ENCODE peak calls at places on chromosomes 5 and 9, in five cellular contexts. D, M, C, O and T are unnamed samples.

GRCh38 chr5:31759925-31760324 is 121.0 kb downstream of the PDZD2 start:
- DNase-seq in D (no peak), M (no peak), C (no peak), O (no peak), T (no peak)

GRCh38 chr5:61332369-61332745 is 299 bp downstream of the ZSWIM6 start:
- DNase-seq in D (peak; percentile 46), M (peak; percentile 81), C (peak; percentile 35), O (peak; percentile 22), T (no peak)

GRCh38 chr9:110919609-110920008 is 118.7 kb downstream of the LPAR1 start:
- DNase-seq in D (no peak), M (no peak), C (no peak), O (no peak), T (no peak)

GRCh38 chr5:179870403-179870903 is 11.8 kb upstream of the MRNIP start:
- DNase-seq in D (peak; percentile 80), M (peak; percentile 67), C (peak; percentile 89), O (no peak), T (no peak)

GRCh38 chr9:127193483-127193882 is 71.0 kb upstream of the ANGPTL2 start:
- DNase-seq in D (no peak), M (no peak), C (no peak), O (no peak), T (no peak)

GRCh38 chr9:84917366-84918063 is 248.0 kb downstream of the NTRK2 start:
- DNase-seq in D (no peak), M (no peak), C (no peak), O (no peak), T (no peak)

GRCh38 chr5:177537389-177538361 is 16.7 kb downstream of the FAM193B start:
- DNase-seq in D (no peak), M (no peak), C (no peak), O (no peak), T (no peak)

GRCh38 chr5:100900796-100901731 is 2.0 kb downstream of the ST8SIA4 start:
- DNase-seq in D (peak; percentile 10), M (peak; percentile 97), C (peak; percentile 46), O (peak; percentile 86), T (no peak)

GRCh38 chr5:177429248-177430045 is 3.0 kb downstream of the GRK6 start:
- DNase-seq in D (peak; percentile 59), M (peak; percentile 94), C (no peak), O (peak; percentile 88), T (no peak)

GRCh38 chr9:98887918-98888510 is 55.7 kb upstream of the COL15A1 start:
- DNase-seq in D (no peak), M (no peak), C (no peak), O (no peak), T (no peak)

GRCh38 chr5:43429706-43430105 is 17.5 kb upstream of the CCL28 start:
- DNase-seq in D (no peak), M (no peak), C (no peak), O (no peak), T (no peak)

GRCh38 chr5:136104311-136104975 is 28.2 kb upstream of the SMAD5 start:
- DNase-seq in D (no peak), M (no peak), C (no peak), O (no peak), T (no peak)

GRCh38 chr5:67173959-67174358 is 22.6 kb downstream of the CD180 start:
- DNase-seq in D (no peak), M (no peak), C (no peak), O (no peak), T (no peak)

GRCh38 chr9:129036923-129037766 is 719 bp downstream of the MIGA2 start:
- DNase-seq in D (peak; percentile 33), M (peak; percentile 66), C (no peak), O (no peak), T (no peak)

GRCh38 chr5:123708074-123708806 is 196.3 kb downstream of the CSNK1G3 start:
- DNase-seq in D (no peak), M (no peak), C (no peak), O (no peak), T (no peak)

GRCh38 chr9:111857555-111858211 is 38.9 kb upstream of the UGCG start:
- DNase-seq in D (no peak), M (no peak), C (no peak), O (no peak), T (no peak)

GRCh38 chr5:8500426-8500825 is 631.5 kb downstream of the MTRR start:
- DNase-seq in D (no peak), M (no peak), C (no peak), O (no peak), T (no peak)

GRCh38 chr5:101943784-101944183 is 352.3 kb downstream of the SLCO4C1 start:
- DNase-seq in D (no peak), M (no peak), C (no peak), O (no peak), T (no peak)

GRCh38 chr5:141637266-141637692 is 482 bp downstream of the RELL2 start:
- DNase-seq in D (peak; percentile 68), M (peak; percentile 89), C (peak; percentile 55), O (peak; percentile 47), T (peak; percentile 70)

GRCh38 chr9:112618385-112619001 is 99.4 kb downstream of the INIP start:
- DNase-seq in D (no peak), M (no peak), C (no peak), O (no peak), T (no peak)

GRCh38 chr5:156259618-156260017 is 67.3 kb upstream of the SGCD start:
- DNase-seq in D (no peak), M (no peak), C (no peak), O (no peak), T (no peak)

GRCh38 chr9:133351908-133352634 is 4.1 kb downstream of the RPL7A start:
- DNase-seq in D (peak; percentile 79), M (peak; percentile 76), C (peak; percentile 69), O (no peak), T (no peak)

GRCh38 chr9:116191757-116192415 is 38.3 kb downstream of the PAPPA start:
- DNase-seq in D (no peak), M (no peak), C (peak; percentile 35), O (no peak), T (no peak)

GRCh38 chr5:28473531-28474107 is 1435.2 kb upstream of the CDH9 start:
- DNase-seq in D (no peak), M (no peak), C (no peak), O (no peak), T (no peak)

GRCh38 chr9:81619353-81620008 is 69.9 kb downstream of the TLE1 start:
- DNase-seq in D (no peak), M (no peak), C (no peak), O (no peak), T (no peak)

GRCh38 chr5:72848474-72849428 is 32.3 kb downstream of the TNPO1 start:
- DNase-seq in D (peak; percentile 79), M (peak; percentile 86), C (peak; percentile 76), O (peak; percentile 41), T (peak; percentile 79)

GRCh38 chr5:139038618-139039305 is 159.4 kb downstream of the SIL1 start:
- DNase-seq in D (peak; percentile 46), M (no peak), C (peak; percentile 57), O (no peak), T (no peak)

GRCh38 chr9:28365020-28365640 is 791.8 kb upstream of the C9orf72 start:
- DNase-seq in D (no peak), M (no peak), C (peak; percentile 35), O (no peak), T (no peak)

GRCh38 chr5:29899583-29899982 is 1293.9 kb upstream of the CDH6 start:
- DNase-seq in D (no peak), M (no peak), C (no peak), O (no peak), T (no peak)

GRCh38 chr5:11496127-11496719 is 408.0 kb downstream of the CTNND2 start:
- DNase-seq in D (no peak), M (no peak), C (no peak), O (no peak), T (no peak)

GRCh38 chr9:134515026-134515821 is 126.4 kb upstream of the COL5A1 start:
- DNase-seq in D (no peak), M (no peak), C (no peak), O (no peak), T (no peak)